ENCODE peak calls at places on chromosomes 3 and 15, in ten cellular contexts. One of them, this sample, is unnamed.

GRCh38 chr15:39919740-39920509 is at the start of gene GPR176:
- DNase-seq in smooth muscle cell of the brain vasculature: no peak
- DNase-seq in neural progenitor cell: peak
- DNase-seq in RCC 7860: peak
- DNase-seq in HS-5: no peak
- DNase-seq in kidney tubule cell: peak
- DNase-seq in ovary: peak
- DNase-seq in hepatocyte: peak
- DNase-seq in mucosa of descending colon: peak
- DNase-seq in bronchial epithelial cell: no peak
- DNase-seq in this sample: no peak

GRCh38 chr15:90686435-90687218 is 30.5 kb upstream of the BLM start:
- DNase-seq in neural progenitor cell: no peak
- DNase-seq in mucosa of descending colon: no peak
- DNase-seq in bronchial epithelial cell: no peak
- DNase-seq in HS-5: no peak
- DNase-seq in hepatocyte: no peak
- DNase-seq in RCC 7860: no peak
- DNase-seq in kidney tubule cell: no peak
- DNase-seq in smooth muscle cell of the brain vasculature: no peak
- DNase-seq in ovary: no peak
- DNase-seq in this sample: no peak

GRCh38 chr3:105490045-105490444 is 123.3 kb downstream of the ALCAM start:
- DNase-seq in HS-5: no peak
- DNase-seq in smooth muscle cell of the brain vasculature: no peak
- DNase-seq in neural progenitor cell: no peak
- DNase-seq in hepatocyte: no peak
- DNase-seq in ovary: no peak
- DNase-seq in RCC 7860: no peak
- DNase-seq in bronchial epithelial cell: no peak
- DNase-seq in kidney tubule cell: no peak
- DNase-seq in mucosa of descending colon: no peak
- DNase-seq in this sample: no peak

GRCh38 chr3:10420745-10421475 is 84.5 kb downstream of the ATP2B2 start:
- DNase-seq in HS-5: no peak
- DNase-seq in hepatocyte: no peak
- DNase-seq in ovary: no peak
- DNase-seq in neural progenitor cell: no peak
- DNase-seq in mucosa of descending colon: no peak
- DNase-seq in kidney tubule cell: no peak
- DNase-seq in bronchial epithelial cell: no peak
- DNase-seq in smooth muscle cell of the brain vasculature: no peak
- DNase-seq in RCC 7860: no peak
- DNase-seq in this sample: no peak

GRCh38 chr3:115146032-115146417 is 1.1 kb downstream of the ZBTB20 start:
- DNase-seq in mucosa of descending colon: peak
- DNase-seq in bronchial epithelial cell: peak
- DNase-seq in HS-5: no peak
- DNase-seq in smooth muscle cell of the brain vasculature: peak
- DNase-seq in RCC 7860: peak
- DNase-seq in ovary: no peak
- DNase-seq in neural progenitor cell: peak
- DNase-seq in kidney tubule cell: peak
- DNase-seq in hepatocyte: peak
- DNase-seq in this sample: no peak

GRCh38 chr15:52255008-52255407 is 40.6 kb downstream of the MYO5C start:
- DNase-seq in neural progenitor cell: no peak
- DNase-seq in bronchial epithelial cell: peak
- DNase-seq in HS-5: no peak
- DNase-seq in smooth muscle cell of the brain vasculature: peak
- DNase-seq in RCC 7860: no peak
- DNase-seq in hepatocyte: no peak
- DNase-seq in ovary: no peak
- DNase-seq in mucosa of descending colon: no peak
- DNase-seq in kidney tubule cell: peak
- DNase-seq in this sample: no peak

GRCh38 chr15:69920232-69920631 is 177.5 kb downstream of the TLE3 start:
- DNase-seq in RCC 7860: no peak
- DNase-seq in bronchial epithelial cell: no peak
- DNase-seq in HS-5: no peak
- DNase-seq in mucosa of descending colon: no peak
- DNase-seq in kidney tubule cell: no peak
- DNase-seq in ovary: no peak
- DNase-seq in hepatocyte: no peak
- DNase-seq in neural progenitor cell: peak
- DNase-seq in smooth muscle cell of the brain vasculature: no peak
- DNase-seq in this sample: no peak

GRCh38 chr15:90558182-90558581 is 28.5 kb downstream of the CRTC3 start:
- DNase-seq in mucosa of descending colon: peak
- DNase-seq in ovary: no peak
- DNase-seq in kidney tubule cell: no peak
- DNase-seq in HS-5: no peak
- DNase-seq in smooth muscle cell of the brain vasculature: no peak
- DNase-seq in neural progenitor cell: no peak
- DNase-seq in hepatocyte: peak
- DNase-seq in RCC 7860: no peak
- DNase-seq in bronchial epithelial cell: no peak
- DNase-seq in this sample: no peak

GRCh38 chr15:53072077-53072476 is 281.9 kb upstream of the ONECUT1 start:
- DNase-seq in RCC 7860: peak
- DNase-seq in ovary: no peak
- DNase-seq in mucosa of descending colon: peak
- DNase-seq in hepatocyte: peak
- DNase-seq in neural progenitor cell: peak
- DNase-seq in bronchial epithelial cell: peak
- DNase-seq in smooth muscle cell of the brain vasculature: no peak
- DNase-seq in kidney tubule cell: peak
- DNase-seq in HS-5: peak
- DNase-seq in this sample: no peak

GRCh38 chr3:25033407-25034029 is 394.5 kb upstream of the RARB start:
- DNase-seq in ovary: no peak
- DNase-seq in HS-5: no peak
- DNase-seq in kidney tubule cell: peak
- DNase-seq in smooth muscle cell of the brain vasculature: no peak
- DNase-seq in bronchial epithelial cell: peak
- DNase-seq in RCC 7860: peak
- DNase-seq in hepatocyte: peak
- DNase-seq in neural progenitor cell: peak
- DNase-seq in mucosa of descending colon: peak
- DNase-seq in this sample: no peak

GRCh38 chr3:130508970-130509369 is 8.0 kb upstream of the COL6A6 start:
- DNase-seq in kidney tubule cell: no peak
- DNase-seq in neural progenitor cell: peak
- DNase-seq in bronchial epithelial cell: no peak
- DNase-seq in ovary: peak
- DNase-seq in mucosa of descending colon: peak
- DNase-seq in smooth muscle cell of the brain vasculature: no peak
- DNase-seq in RCC 7860: no peak
- DNase-seq in hepatocyte: peak
- DNase-seq in HS-5: no peak
- DNase-seq in this sample: no peak

GRCh38 chr3:59919581-59919980 is 869.8 kb upstream of the CFAP20DC start:
- DNase-seq in hepatocyte: no peak
- DNase-seq in HS-5: no peak
- DNase-seq in RCC 7860: no peak
- DNase-seq in bronchial epithelial cell: no peak
- DNase-seq in kidney tubule cell: no peak
- DNase-seq in smooth muscle cell of the brain vasculature: no peak
- DNase-seq in ovary: no peak
- DNase-seq in mucosa of descending colon: no peak
- DNase-seq in neural progenitor cell: no peak
- DNase-seq in this sample: no peak

GRCh38 chr15:77546050-77546501 is 86.6 kb downstream of the LINGO1 start:
- DNase-seq in RCC 7860: peak
- DNase-seq in mucosa of descending colon: no peak
- DNase-seq in hepatocyte: peak
- DNase-seq in kidney tubule cell: peak
- DNase-seq in bronchial epithelial cell: peak
- DNase-seq in smooth muscle cell of the brain vasculature: no peak
- DNase-seq in ovary: no peak
- DNase-seq in neural progenitor cell: no peak
- DNase-seq in HS-5: peak
- DNase-seq in this sample: peak

GRCh38 chr3:1079641-1080040 is 13.2 kb upstream of the CNTN6 start:
- DNase-seq in kidney tubule cell: no peak
- DNase-seq in hepatocyte: no peak
- DNase-seq in HS-5: no peak
- DNase-seq in mucosa of descending colon: no peak
- DNase-seq in RCC 7860: no peak
- DNase-seq in bronchial epithelial cell: no peak
- DNase-seq in ovary: no peak
- DNase-seq in neural progenitor cell: peak
- DNase-seq in smooth muscle cell of the brain vasculature: no peak
- DNase-seq in this sample: no peak

GRCh38 chr3:194134231-194134756 is 1.7 kb upstream of the HES1 start:
- DNase-seq in hepatocyte: no peak
- DNase-seq in RCC 7860: peak
- DNase-seq in mucosa of descending colon: peak
- DNase-seq in kidney tubule cell: peak
- DNase-seq in neural progenitor cell: peak
- DNase-seq in bronchial epithelial cell: no peak
- DNase-seq in ovary: no peak
- DNase-seq in smooth muscle cell of the brain vasculature: no peak
- DNase-seq in HS-5: no peak
- DNase-seq in this sample: no peak

GRCh38 chr15:80777137-80777536 is 2.0 kb upstream of the CEMIP start:
- DNase-seq in RCC 7860: no peak
- DNase-seq in smooth muscle cell of the brain vasculature: peak
- DNase-seq in neural progenitor cell: no peak
- DNase-seq in ovary: no peak
- DNase-seq in mucosa of descending colon: peak
- DNase-seq in HS-5: no peak
- DNase-seq in hepatocyte: peak
- DNase-seq in bronchial epithelial cell: peak
- DNase-seq in kidney tubule cell: no peak
- DNase-seq in this sample: no peak

GRCh38 chr3:10554746-10555145 is 49.4 kb upstream of the ATP2B2 start:
- DNase-seq in hepatocyte: no peak
- DNase-seq in neural progenitor cell: no peak
- DNase-seq in RCC 7860: no peak
- DNase-seq in HS-5: no peak
- DNase-seq in bronchial epithelial cell: no peak
- DNase-seq in mucosa of descending colon: no peak
- DNase-seq in smooth muscle cell of the brain vasculature: no peak
- DNase-seq in ovary: no peak
- DNase-seq in kidney tubule cell: no peak
- DNase-seq in this sample: no peak

GRCh38 chr15:88904808-88905327 is 8.3 kb downstream of the MFGE8 start:
- DNase-seq in bronchial epithelial cell: peak
- DNase-seq in mucosa of descending colon: peak
- DNase-seq in hepatocyte: peak
- DNase-seq in kidney tubule cell: peak
- DNase-seq in smooth muscle cell of the brain vasculature: no peak
- DNase-seq in HS-5: peak
- DNase-seq in ovary: peak
- DNase-seq in RCC 7860: peak
- DNase-seq in neural progenitor cell: peak
- DNase-seq in this sample: no peak

This sample was measured in glomerular endothelial cell.